ENCODE peak calls at places on chromosomes 5 and 9, in five cellular contexts. B is tibial artery, Y is Panc1, O is MM.1S, Z is A549. J is an unnamed sample. For H3K4me1, the result is how much of the 10 kb centered on the place peaks cover.

GRCh38 chr5:74334034-74334433 is 306.5 kb downstream of the ENC1 start:
- DNase-seq in Z (no peak), B (no peak), O (no peak), Y (no peak), J (no peak)

GRCh38 chr5:110916373-110917049 is 155.0 kb upstream of the TSLP start:
- DNase-seq in B (no peak), Z (peak), O (no peak), Y (no peak), J (no peak)

GRCh38 chr5:4087110-4087509 is 491.5 kb downstream of the IRX1 start:
- DNase-seq in Z (no peak), O (no peak), B (no peak), Y (no peak), J (no peak)

GRCh38 chr9:124457079-124457886 is 7.0 kb downstream of the ADGRD2 start:
- DNase-seq in Z (no peak), O (no peak), B (peak), Y (no peak), J (no peak)

GRCh38 chr9:99445377-99445891 is 223.4 kb downstream of the SEC61B start:
- DNase-seq in Y (no peak), B (peak), Z (peak), O (no peak), J (no peak)

GRCh38 chr9:113807173-113808061 is 68.7 kb upstream of the ZNF618 start:
- DNase-seq in Y (peak), Z (peak), B (no peak), O (peak), J (peak)

GRCh38 chr5:90602681-90603080 is 44.1 kb downstream of the ADGRV1 start:
- DNase-seq in Y (no peak), Z (no peak), B (no peak), O (peak), J (no peak)

GRCh38 chr5:111635946-111636315 is 121.1 kb downstream of the NREP start:
- DNase-seq in O (no peak), Z (no peak), Y (no peak), B (no peak), J (no peak)

GRCh38 chr5:28214292-28214691 is 1175.9 kb upstream of the CDH9 start:
- DNase-seq in B (no peak), O (no peak), Z (no peak), Y (no peak), J (no peak)

GRCh38 chr5:72467987-72468386 is 39.2 kb downstream of the ZNF366 start:
- DNase-seq in B (no peak), Z (no peak), O (no peak), Y (no peak), J (no peak)

GRCh38 chr9:92911496-92912475 is 33.9 kb upstream of the ZNF484 start:
- DNase-seq in Z (peak), O (no peak), B (no peak), Y (no peak), J (no peak)

GRCh38 chr5:85049020-85049419 is 664.3 kb upstream of the EDIL3 start:
- DNase-seq in Y (no peak), O (peak), B (no peak), Z (peak), J (peak)

GRCh38 chr5:17228833-17229291 is 11.4 kb downstream of the BASP1 start:
- DNase-seq in B (no peak), Z (no peak), Y (no peak), O (no peak), J (no peak)

GRCh38 chr5:11322133-11322532 is 561.1 kb upstream of the DAP start:
- DNase-seq in Z (no peak), O (no peak), B (no peak), Y (no peak), J (no peak)

GRCh38 chr5:175448276-175448675 is 4.3 kb upstream of the DRD1 start:
- DNase-seq in O (no peak), B (no peak), Y (no peak), Z (no peak), J (no peak)

GRCh38 chr5:134082264-134082992 is 32.1 kb upstream of the TCF7 start:
- DNase-seq in Y (no peak), O (no peak), Z (no peak), B (no peak), J (no peak)

GRCh38 chr5:54761213-54761701 is 224.1 kb downstream of the ESM1 start:
- DNase-seq in Z (peak), Y (no peak), B (peak), O (no peak), J (no peak)

GRCh38 chr5:91219803-91220371 is 163.2 kb downstream of the ARRDC3 start:
- DNase-seq in O (peak), B (no peak), Y (no peak), Z (peak), J (peak)

GRCh38 chr5:73093943-73094342 is 26.4 kb upstream of the TMEM171 start:
- DNase-seq in O (no peak), Z (peak), B (no peak), Y (peak), J (no peak)

GRCh38 chr9:37992924-37993349 is 76.1 kb downstream of the SHB start:
- DNase-seq in Z (no peak), Y (no peak), O (no peak), B (no peak), J (no peak)

GRCh38 chr5:159208508-159209437 is 580 bp downstream of the RNF145 start:
- DNase-seq in B (peak), Y (no peak), O (no peak), Z (peak), J (no peak)

GRCh38 chr5:92916036-92916435 is 665.0 kb downstream of the NR2F1-AS1 start:
- DNase-seq in O (no peak), B (no peak), Z (peak), Y (no peak), J (no peak)

GRCh38 chr5:78076351-78076750 is 218.1 kb downstream of the AP3B1 start:
- DNase-seq in Z (no peak), O (no peak), B (no peak), Y (no peak), J (no peak)

GRCh38 chr9:122846371-122847060 is 18.1 kb upstream of the PDCL start:
- DNase-seq in B (no peak), O (no peak), Z (no peak), Y (no peak), J (no peak)

GRCh38 chr5:11890777-11891176 is 13.5 kb downstream of the CTNND2 start:
- DNase-seq in Y (no peak), O (no peak), B (no peak), Z (no peak), J (no peak)

DNA sequence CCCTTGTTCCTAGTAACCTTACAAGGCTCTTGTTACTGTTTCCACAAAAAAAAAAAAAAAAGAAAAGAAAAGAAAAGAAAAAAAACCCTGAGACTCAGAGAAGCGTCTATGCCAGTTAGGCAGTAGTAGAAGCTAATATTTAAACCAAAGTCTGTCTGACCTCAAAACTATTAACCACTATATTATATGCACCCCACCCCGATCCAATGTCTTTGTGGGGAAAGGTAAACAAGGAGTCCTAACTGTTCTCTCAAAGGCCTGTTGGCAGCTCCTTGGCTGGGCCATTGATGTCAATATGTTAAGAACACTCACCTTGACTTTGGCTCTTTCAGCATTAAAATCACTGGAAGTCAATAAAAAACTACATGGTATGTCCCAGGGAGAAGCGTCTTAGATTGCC is 308.4 kb upstream of the RPS23 start:
- DNase-seq in Z (no peak), Y (no peak), B (no peak), O (no peak), J (no peak)
- H3K27ac ChIP-seq in Z (no peak), Y (no peak), B (peak), O (no peak), J (no peak)

GRCh38 chr5:172102251-172102870 is 85.7 kb downstream of the STK10 start:
- DNase-seq in O (no peak), Z (no peak), B (no peak), Y (no peak), J (no peak)

GRCh38 chr5:172101547-172102225 is 86.3 kb downstream of the STK10 start:
- DNase-seq in Z (no peak), Y (no peak), O (no peak), B (no peak), J (no peak)

GRCh38 chr5:172104801-172105701 is 83.0 kb downstream of the STK10 start:
- DNase-seq in O (no peak), Y (no peak), B (no peak), Z (no peak), J (no peak)

GRCh38 chr5:172104021-172104420 is 84.0 kb downstream of the STK10 start:
- DNase-seq in O (no peak), Y (no peak), Z (no peak), B (no peak), J (no peak)

DNA sequence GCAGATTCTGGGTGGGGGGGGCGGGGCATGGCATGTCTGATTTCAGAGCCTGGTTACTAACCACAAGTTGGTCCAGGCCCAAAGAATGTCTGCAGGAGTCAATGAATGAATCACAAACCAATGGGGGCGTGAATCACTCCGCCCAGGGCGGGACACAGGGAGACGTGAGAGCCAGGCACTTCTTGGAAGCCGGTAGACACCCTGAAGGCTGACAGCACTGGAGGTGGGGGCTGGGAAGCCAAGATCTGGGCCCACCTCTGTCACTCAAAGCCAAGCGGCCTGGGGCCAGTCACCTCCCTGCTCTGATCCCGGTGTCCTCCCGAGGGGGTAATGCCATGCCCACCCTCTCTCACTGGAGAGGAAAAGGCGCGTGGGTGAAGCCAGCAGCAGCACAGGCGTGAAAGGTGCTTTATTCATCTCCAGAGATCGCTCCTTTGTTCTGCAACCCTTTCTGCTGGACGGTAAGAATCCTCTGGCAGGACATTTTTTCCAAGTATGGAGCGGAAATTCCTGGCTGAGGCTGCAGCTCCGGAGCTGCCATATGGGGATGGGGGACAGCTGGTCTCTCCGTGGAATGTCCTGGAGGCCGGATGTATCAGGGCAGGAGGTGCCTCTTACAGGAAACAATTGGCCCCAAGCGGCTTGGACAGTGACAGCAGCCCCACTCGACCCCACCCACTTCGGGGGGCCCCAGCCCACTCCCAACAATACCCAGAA is 85.0 kb downstream of the STK10 start:
- DNase-seq in O (no peak), Y (peak), B (no peak), Z (peak), J (no peak)
- H3K4me3 ChIP-seq in O (no peak), Y (no peak), B (no peak), Z (no peak), J (no peak)

GRCh38 chr9:128887049-128887448 is 5.1 kb downstream of the LRRC8A start:
- DNase-seq in Y (no peak), O (no peak), Z (no peak), B (no peak), J (no peak)
- H3K4me1 ChIP-seq in Y (under half), O (under half), Z (under half), B (half or more), J (under half)

GRCh38 chr9:134864821-134865190 is 15.8 kb upstream of the FCN2 start:
- DNase-seq in O (no peak), B (peak), Z (no peak), Y (no peak), J (no peak)
- H3K27ac ChIP-seq in O (no peak), B (peak), Z (no peak), Y (no peak), J (no peak)

GRCh38 chr5:180306796-180307195 is 14.9 kb upstream of the MAPK9 start:
- DNase-seq in Z (no peak), Y (no peak), O (no peak), B (no peak), J (no peak)

GRCh38 chr5:180303226-180304015 is 11.5 kb upstream of the MAPK9 start:
- DNase-seq in B (no peak), Z (no peak), O (no peak), Y (no peak), J (no peak)

GRCh38 chr5:180304431-180305375 is 12.8 kb upstream of the MAPK9 start:
- DNase-seq in O (no peak), Z (no peak), B (no peak), Y (no peak), J (no peak)

GRCh38 chr5:180304016-180304292 is 12.1 kb upstream of the MAPK9 start:
- DNase-seq in Z (no peak), Y (no peak), B (no peak), O (no peak), J (no peak)

DNA sequence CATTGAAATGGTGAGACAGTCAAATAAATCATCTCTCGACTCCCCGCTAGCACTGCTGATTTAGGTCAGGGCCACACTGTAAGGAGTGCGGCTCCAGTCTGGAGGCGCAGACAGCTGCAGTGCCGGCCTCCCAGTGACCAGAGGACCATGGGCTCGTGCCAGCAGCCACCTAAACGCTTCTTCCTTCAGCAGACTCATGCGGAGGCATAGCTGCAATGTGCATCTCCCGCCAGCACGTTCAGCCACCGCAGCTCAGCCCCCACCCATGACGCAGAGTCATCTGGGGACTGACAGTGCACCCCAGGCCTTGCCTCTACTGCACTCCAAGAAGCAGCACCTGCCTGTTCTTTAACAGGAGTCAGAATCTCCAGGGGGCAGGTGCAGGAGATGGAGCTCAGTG is 13.6 kb upstream of the MAPK9 start:
- DNase-seq in O (no peak), B (no peak), Y (no peak), Z (no peak), J (no peak)
- H3K4me3 ChIP-seq in O (no peak), B (no peak), Y (no peak), Z (no peak), J (no peak)

GRCh38 chr5:150644058-150644457 is 3.6 kb downstream of the SYNPO start:
- DNase-seq in O (no peak), B (peak), Z (no peak), Y (no peak), J (no peak)
- H3K4me1 ChIP-seq in O (under half), B (half or more), Z (half or more), Y (half or more), J (under half)

GRCh38 chr5:34599471-34600117 is 56.5 kb upstream of the RAI14 start:
- DNase-seq in Y (no peak), O (no peak), Z (peak), B (no peak), J (no peak)
- H3K27ac ChIP-seq in Y (no peak), O (no peak), Z (peak), B (no peak), J (no peak)

J was measured in iPS DF 6.9.